ENCODE peak calls at places on chromosomes 1 and 21, in four cellular contexts. F is transverse colon, G is GM12865, Z is endothelial cell. S is an unnamed sample.

GRCh38 chr21:41441546-41441945 is 15.5 kb downstream of the MX1 start:
- DNase-seq in F (no peak), G (no peak), Z (no peak), S (no peak)

GRCh38 chr1:67347688-67348472 is 40.2 kb downstream of the IL12RB2 start:
- DNase-seq in F (peak; percentile 12), G (peak; percentile 58), Z (peak; percentile 42), S (no peak)

GRCh38 chr1:20604678-20605077 is 15.8 kb downstream of the CDA start:
- DNase-seq in F (peak; percentile 41), G (no peak), Z (no peak), S (peak; percentile 54)

GRCh38 chr1:115166531-115167091 is 77.3 kb upstream of the TSPAN2 start:
- DNase-seq in F (no peak), G (no peak), Z (no peak), S (no peak)

GRCh38 chr1:216919033-216919970 is 196.1 kb upstream of the ESRRG start:
- DNase-seq in F (no peak), G (no peak), Z (no peak), S (no peak)

GRCh38 chr1:111620412-111620971 is 903 bp downstream of the RAP1A start:
- DNase-seq in F (no peak), G (peak; percentile 37), Z (peak; percentile 35), S (no peak)

GRCh38 chr1:8651236-8651890 is 166.1 kb downstream of the RERE start:
- DNase-seq in F (no peak), G (peak; percentile 46), Z (no peak), S (no peak)

GRCh38 chr1:185517808-185518419 is 200.9 kb upstream of the IVNS1ABP start:
- DNase-seq in F (no peak), G (no peak), Z (no peak), S (no peak)

GRCh38 chr1:20666804-20667203 is 5.6 kb upstream of the DDOST start:
- DNase-seq in F (no peak), G (peak; percentile 51), Z (no peak), S (no peak)

GRCh38 chr1:85068846-85069245 is 20.5 kb upstream of the MCOLN3 start:
- DNase-seq in F (no peak), G (no peak), Z (no peak), S (no peak)

GRCh38 chr21:28375708-28376385 is 616.8 kb downstream of the LTN1 start:
- DNase-seq in F (no peak), G (no peak), Z (no peak), S (no peak)

GRCh38 chr1:234620272-234620711 is 10.3 kb upstream of the IRF2BP2 start:
- DNase-seq in F (no peak), G (no peak), Z (no peak), S (no peak)

GRCh38 chr1:8473892-8474300 is 156.0 kb downstream of the SLC45A1 start:
- DNase-seq in F (no peak), G (no peak), Z (no peak), S (no peak)

GRCh38 chr1:203311368-203312301 is 6.3 kb downstream of the BTG2 start:
- DNase-seq in F (no peak), G (peak; percentile 67), Z (no peak), S (no peak)

GRCh38 chr1:147496571-147496970 is 44.7 kb upstream of the BCL9 start:
- DNase-seq in F (peak; percentile 11), G (peak; percentile 4), Z (peak; percentile 17), S (no peak)

GRCh38 chr1:99806882-99807281 is 40.4 kb upstream of the FRRS1 start:
- DNase-seq in F (no peak), G (no peak), Z (no peak), S (no peak)

GRCh38 chr1:63731117-63732043 is 42.4 kb upstream of the ROR1 start:
- DNase-seq in F (peak; percentile 23), G (no peak), Z (no peak), S (no peak)

DNA sequence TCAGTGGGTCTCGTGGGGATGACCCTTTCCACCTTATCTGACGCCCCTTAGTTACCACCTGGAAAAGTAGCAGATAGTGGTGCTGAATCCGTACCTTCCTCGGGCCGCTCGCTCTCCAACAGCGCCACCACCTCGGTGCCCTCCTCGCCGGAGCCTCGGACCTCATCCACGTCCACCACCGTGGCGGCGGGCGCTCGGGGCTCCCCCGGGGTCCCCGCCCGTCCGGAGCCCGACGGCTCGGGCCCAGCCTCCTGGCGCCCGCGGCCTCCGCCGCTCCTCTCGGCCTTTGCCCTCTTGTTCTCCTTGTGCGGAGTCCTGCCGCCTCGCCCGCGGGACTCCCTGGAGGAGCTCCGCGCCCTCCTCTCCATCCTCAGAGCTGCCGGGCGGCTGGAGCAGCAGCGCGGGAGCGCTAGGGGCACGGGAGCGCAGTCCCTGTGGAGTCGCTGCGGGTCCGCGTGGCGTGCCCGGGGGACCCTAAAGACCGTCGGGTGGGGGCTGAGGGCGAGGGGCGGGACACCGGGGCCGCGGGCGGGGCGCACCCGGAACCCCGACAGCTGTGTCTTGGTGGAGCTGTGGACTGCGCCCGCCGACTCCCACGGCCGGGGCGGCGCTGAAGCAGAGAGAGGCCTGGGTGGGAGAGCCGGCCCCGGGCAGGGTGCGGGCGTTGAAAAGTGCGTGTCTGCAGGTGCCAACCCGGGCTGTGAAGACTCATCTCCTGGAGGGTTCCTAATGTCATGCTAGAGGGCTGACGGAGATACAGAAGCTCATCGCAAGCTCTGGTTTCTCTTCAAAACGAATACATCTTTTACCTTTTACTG is at the start of gene NPHS2:
- DNase-seq in F (no peak), G (no peak), Z (peak; percentile 27), S (no peak)
- TF ChIP-seq CTCF in F (no peak), G (no peak), Z (no peak), S (no peak)

GRCh38 chr1:237568955-237569354 is 321.8 kb downstream of the ZP4 start:
- DNase-seq in F (no peak), G (no peak), Z (no peak), S (no peak)

GRCh38 chr1:237574536-237574935 is 316.2 kb downstream of the ZP4 start:
- DNase-seq in F (no peak), G (no peak), Z (no peak), S (no peak)

GRCh38 chr1:237565236-237565635 is 325.5 kb downstream of the ZP4 start:
- DNase-seq in F (no peak), G (no peak), Z (no peak), S (no peak)

GRCh38 chr1:237566581-237566980 is 324.1 kb downstream of the ZP4 start:
- DNase-seq in F (no peak), G (no peak), Z (no peak), S (no peak)

GRCh38 chr1:237570530-237570929 is 320.2 kb downstream of the ZP4 start:
- DNase-seq in F (no peak), G (no peak), Z (no peak), S (no peak)
- TF ChIP-seq CTCF in F (no peak), G (peak; percentile 16), Z (peak; percentile 57), S (no peak)

GRCh38 chr1:178954937-178955336 is 70.8 kb upstream of the FAM20B start:
- DNase-seq in F (no peak), G (no peak), Z (no peak), S (no peak)
- TF ChIP-seq CTCF in F (no peak), G (no peak), Z (no peak), S (no peak)

DNA sequence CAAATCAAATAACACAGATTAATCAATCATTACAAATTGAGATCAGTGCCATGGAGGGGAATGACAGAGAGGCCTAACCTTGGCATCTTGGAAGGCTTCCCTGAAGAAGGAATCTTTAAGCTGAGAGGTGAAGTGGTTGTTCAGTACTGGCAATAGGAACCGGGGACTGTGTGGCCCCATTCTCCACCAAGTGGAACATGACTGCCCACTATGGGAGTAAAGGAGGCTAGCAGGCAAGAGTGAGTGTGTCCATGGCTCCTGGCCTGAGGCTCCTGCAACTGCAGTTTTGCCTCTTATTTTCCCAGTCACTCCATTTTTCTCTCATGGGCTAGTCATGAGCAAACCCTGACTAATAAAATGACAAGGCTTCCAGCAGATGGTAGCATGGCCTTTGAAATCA is 112.2 kb upstream of the GJB5 start:
- DNase-seq in F (no peak), G (no peak), Z (peak; percentile 35), S (no peak)
- TF ChIP-seq CTCF in F (no peak), G (no peak), Z (peak; percentile 33), S (no peak)

GRCh38 chr1:228077565-228078330 is 4.8 kb upstream of the ARF1 start:
- DNase-seq in F (no peak), G (no peak), Z (no peak), S (peak; percentile 4)

GRCh38 chr1:228075801-228076271 is 6.7 kb upstream of the ARF1 start:
- DNase-seq in F (no peak), G (no peak), Z (no peak), S (peak; percentile 23)

GRCh38 chr1:228079013-228079412 is 3.5 kb upstream of the ARF1 start:
- DNase-seq in F (peak; percentile 3), G (no peak), Z (no peak), S (peak; percentile 24)

GRCh38 chr1:228074954-228075730 is 7.4 kb upstream of the ARF1 start:
- DNase-seq in F (peak; percentile 12), G (no peak), Z (no peak), S (peak; percentile 38)

GRCh38 chr1:228076796-228077430 is 5.6 kb upstream of the ARF1 start:
- DNase-seq in F (peak; percentile 5), G (no peak), Z (no peak), S (peak; percentile 31)
- TF ChIP-seq CTCF in F (no peak), G (no peak), Z (no peak), S (no peak)

GRCh38 chr1:152458384-152459185 is 44.5 kb upstream of the CRNN start:
- DNase-seq in F (peak; percentile 84), G (peak; percentile 85), Z (peak; percentile 85), S (peak; percentile 71)
- TF ChIP-seq CTCF in F (peak; percentile 86), G (peak; percentile 91), Z (peak; percentile 78), S (peak; percentile 91)

GRCh38 chr1:236301080-236301957 is 19.6 kb upstream of the ERO1B start:
- DNase-seq in F (no peak), G (no peak), Z (no peak), S (no peak)

GRCh38 chr1:236302941-236303340 is 21.2 kb upstream of the ERO1B start:
- DNase-seq in F (no peak), G (peak; percentile 25), Z (no peak), S (no peak)

GRCh38 chr1:236304682-236305081 is 22.9 kb upstream of the ERO1B start:
- DNase-seq in F (no peak), G (no peak), Z (no peak), S (no peak)

GRCh38 chr1:236301958-236302335 is 20.2 kb upstream of the ERO1B start:
- DNase-seq in F (no peak), G (no peak), Z (no peak), S (no peak)

GRCh38 chr1:236303675-236304074 is 21.9 kb upstream of the ERO1B start:
- DNase-seq in F (no peak), G (peak; percentile 77), Z (no peak), S (no peak)
- TF ChIP-seq CTCF in F (no peak), G (peak; percentile 45), Z (no peak), S (no peak)

GRCh38 chr21:19340303-19340702 is 936.7 kb upstream of the TMPRSS15 start:
- DNase-seq in F (no peak), G (no peak), Z (no peak), S (no peak)
- TF ChIP-seq CTCF in F (no peak), G (no peak), Z (peak; percentile 40), S (no peak)

S was measured in CD14-positive monocyte.